ENCODE peak calls at places on chromosomes 7 and 10, in five cellular contexts. W is GM12878, S is IMR-90, X is HepG2, G is SK-N-SH. J is an unnamed sample.

GRCh38 chr7:12861070-12861469 is 173.6 kb downstream of the ARL4A start:
- DNase-seq in W (no peak), S (no peak), X (no peak), G (no peak), J (no peak)

GRCh38 chr7:140691368-140692045 is 5.0 kb upstream of the NDUFB2 start:
- DNase-seq in W (no peak), S (no peak), X (no peak), G (no peak), J (no peak)

GRCh38 chr7:93836111-93836510 is 54.4 kb downstream of the TFPI2 start:
- DNase-seq in W (no peak), S (no peak), X (no peak), G (no peak), J (no peak)

GRCh38 chr10:72158174-72158573 is 57.6 kb upstream of the ANAPC16 start:
- DNase-seq in W (no peak), S (no peak), X (no peak), G (no peak), J (no peak)

GRCh38 chr10:60576130-60577069 is 186.7 kb upstream of the ANK3 start:
- DNase-seq in W (no peak), S (no peak), X (no peak), G (no peak), J (no peak)

GRCh38 chr7:82700739-82701138 is 257.2 kb upstream of the CACNA2D1 start:
- DNase-seq in W (no peak), S (no peak), X (no peak), G (peak), J (no peak)

GRCh38 chr7:43658718-43659548 is 70.4 kb downstream of the COA1 start:
- DNase-seq in W (no peak), S (peak), X (peak), G (no peak), J (no peak)

GRCh38 chr7:64223366-64223765 is 4.9 kb upstream of the ZNF679 start:
- DNase-seq in W (no peak), S (no peak), X (no peak), G (no peak), J (no peak)

GRCh38 chr10:84659497-84660276 is 331.3 kb downstream of the CCSER2 start:
- DNase-seq in W (no peak), S (no peak), X (no peak), G (no peak), J (no peak)

GRCh38 chr7:92614586-92615237 is 24.5 kb upstream of the FAM133B start:
- DNase-seq in W (no peak), S (peak), X (no peak), G (peak), J (no peak)

GRCh38 chr7:125555921-125556320 is 626.3 kb upstream of the POT1 start:
- DNase-seq in W (no peak), S (no peak), X (no peak), G (no peak), J (no peak)

GRCh38 chr10:98006266-98006665 is 24.2 kb downstream of the CRTAC1 start:
- DNase-seq in W (no peak), S (no peak), X (no peak), G (peak), J (no peak)

GRCh38 chr7:99631311-99632109 is 14.8 kb downstream of the ZSCAN25 start:
- DNase-seq in W (no peak), S (peak), X (peak), G (no peak), J (peak)
- TF ChIP-seq SMC3 in W (no peak), S (peak), X (peak), G (no peak), J (peak)

DNA sequence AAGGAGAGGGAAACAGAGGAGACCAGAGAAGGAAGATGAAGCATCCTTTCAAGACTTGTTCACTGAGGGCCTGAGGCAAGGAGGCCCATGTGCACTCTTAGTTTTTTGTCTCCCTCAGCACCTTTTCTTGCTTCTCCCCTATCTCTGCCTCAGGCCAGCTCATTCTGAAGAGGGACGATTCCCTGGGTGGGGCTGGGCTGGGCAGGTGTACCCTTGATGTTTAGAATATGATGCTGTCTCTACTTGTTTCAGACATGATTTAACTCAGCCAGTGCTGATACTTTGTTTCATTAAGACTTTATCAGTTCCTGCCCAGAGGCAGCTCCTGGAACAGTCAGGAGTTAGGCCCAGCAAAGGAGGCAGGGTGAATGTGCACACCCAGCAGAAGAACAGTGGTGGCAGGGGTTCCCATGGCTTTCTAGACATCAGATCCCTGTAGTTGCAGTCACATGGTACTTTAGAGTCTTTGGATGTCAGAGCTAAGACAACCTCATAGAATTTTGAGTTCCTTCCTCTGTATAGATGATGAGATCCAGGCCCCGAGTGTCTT is 3.4 kb downstream of the PRXL2A start:
- DNase-seq in W (no peak), S (no peak), X (no peak), G (no peak), J (no peak)
- H3K4me2 ChIP-seq in W (no peak), S (no peak), X (peak), G (no peak), J (no peak)

GRCh38 chr10:131561897-131562296 is 250.4 kb upstream of the TCERG1L start:
- DNase-seq in W (no peak), S (no peak), X (no peak), G (no peak), J (no peak)
- TF ChIP-seq SMC3 in W (no peak), S (no peak), X (no peak), G (no peak), J (no peak)

DNA sequence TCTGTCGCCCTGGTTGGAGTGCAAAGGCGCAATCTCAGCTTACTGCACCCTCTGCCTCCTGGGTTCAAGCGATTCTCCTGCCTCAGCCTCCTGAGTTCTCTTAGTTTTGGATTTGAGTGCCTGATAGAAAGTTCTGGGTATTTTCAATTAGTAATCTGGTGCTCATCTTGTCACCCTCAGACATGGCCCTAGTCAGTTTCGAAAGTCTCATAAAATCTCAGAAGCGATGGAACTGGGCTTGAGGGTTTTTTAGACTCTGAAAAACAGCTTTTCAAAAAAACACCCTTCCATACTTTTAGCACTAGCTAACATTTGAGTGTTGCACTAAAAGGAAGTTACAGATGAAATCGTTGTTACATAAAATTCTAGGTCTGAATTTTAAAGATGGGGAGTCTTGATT is 9.4 kb upstream of the PIP4K2A start:
- DNase-seq in W (no peak), S (no peak), X (no peak), G (no peak), J (no peak)
- H3K4me2 ChIP-seq in W (peak), S (no peak), X (no peak), G (no peak), J (no peak)

GRCh38 chr7:110253083-110253482 is 837.8 kb upstream of the LRRN3 start:
- DNase-seq in W (no peak), S (peak), X (no peak), G (peak), J (no peak)
- TF ChIP-seq SMC3 in W (no peak), S (no peak), X (no peak), G (no peak), J (no peak)

DNA sequence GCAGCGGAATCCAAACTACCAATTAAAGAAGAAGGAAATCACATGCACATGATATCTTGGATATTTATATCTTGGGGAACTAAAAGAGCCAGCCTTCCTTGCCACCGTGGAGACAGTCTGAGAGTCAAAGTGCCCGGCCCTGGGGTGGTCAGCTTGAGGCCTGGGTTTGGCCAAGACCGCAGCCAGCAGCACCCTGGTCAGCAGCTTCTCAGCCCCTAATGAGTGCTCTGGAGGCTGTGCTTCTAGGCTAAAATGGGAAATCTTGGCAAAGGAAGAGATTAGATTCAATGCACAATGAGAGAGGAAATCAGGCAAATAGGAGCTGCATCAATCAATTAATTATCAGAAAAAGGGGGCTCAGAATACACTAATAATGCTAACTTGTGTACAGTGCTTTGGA is 589.4 kb downstream of the NRG3 start:
- DNase-seq in W (no peak), S (no peak), X (no peak), G (no peak), J (no peak)
- H3K4me2 ChIP-seq in W (no peak), S (no peak), X (no peak), G (no peak), J (no peak)

DNA sequence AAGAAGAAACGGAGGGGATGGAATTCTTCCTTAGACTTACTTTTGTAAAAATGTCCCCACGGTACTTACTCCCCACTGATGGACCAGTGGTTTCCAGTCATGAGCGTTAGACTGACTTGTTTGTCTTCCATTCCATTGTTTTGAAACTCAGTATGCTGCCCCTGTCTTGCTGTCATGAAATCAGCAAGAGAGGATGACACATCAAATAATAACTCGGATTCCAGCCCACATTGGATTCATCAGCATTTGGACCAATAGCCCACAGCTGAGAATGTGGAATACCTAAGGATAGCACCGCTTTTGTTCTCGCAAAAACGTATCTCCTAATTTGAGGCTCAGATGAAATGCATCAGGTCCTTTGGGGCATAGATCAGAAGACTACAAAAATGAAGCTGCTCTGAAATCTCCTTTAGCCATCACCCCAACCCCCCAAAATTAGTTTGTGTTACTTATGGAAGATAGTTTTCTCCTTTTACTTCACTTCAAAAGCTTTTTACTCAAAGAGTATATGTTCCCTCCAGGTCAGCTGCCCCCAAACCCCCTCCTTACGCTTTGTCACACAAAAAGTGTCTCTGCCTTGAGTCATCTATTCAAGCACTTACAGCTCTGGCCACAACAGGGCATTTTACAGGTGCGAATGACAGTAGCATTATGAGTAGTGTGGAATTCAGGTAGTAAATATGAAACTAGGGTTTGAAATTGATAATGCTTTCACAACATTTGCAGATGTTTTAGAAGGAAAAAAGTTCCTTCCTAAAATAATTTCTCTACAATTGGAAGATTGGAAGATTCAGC is 158.7 kb upstream of the LANCL2 start:
- DNase-seq in W (no peak), S (peak), X (no peak), G (no peak), J (no peak)
- TF ChIP-seq SMC3 in W (no peak), S (no peak), X (no peak), G (no peak), J (no peak)

GRCh38 chr10:57627642-57628178 is 640.0 kb downstream of the IPMK start:
- DNase-seq in W (no peak), S (no peak), X (no peak), G (no peak), J (no peak)
- H3K4me2 ChIP-seq in W (no peak), S (no peak), X (no peak), G (no peak), J (no peak)

DNA sequence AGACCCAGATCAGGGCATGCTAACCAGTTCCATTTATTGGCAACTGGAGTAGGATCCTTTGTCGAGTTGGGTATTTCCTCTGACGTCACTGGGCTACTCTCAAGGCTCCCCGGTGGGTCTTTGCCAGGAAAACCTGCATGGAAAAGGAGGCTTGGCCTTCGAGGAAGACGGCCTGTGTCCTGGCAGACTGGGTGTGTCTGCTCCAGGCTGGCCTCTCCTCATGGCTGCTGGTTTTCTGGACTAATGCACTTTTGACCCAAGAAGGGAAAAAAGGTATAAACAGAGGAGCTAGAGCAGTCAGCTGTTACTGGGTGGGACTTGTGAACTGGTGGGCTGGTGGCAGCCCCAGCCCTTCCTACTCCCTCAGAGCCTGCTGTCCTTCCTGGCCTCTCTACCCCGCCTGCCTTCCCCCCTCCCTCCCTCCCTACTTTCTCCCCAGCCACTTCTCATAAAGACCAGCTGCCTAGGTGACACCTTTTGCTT is 102.0 kb upstream of the MKLN1 start:
- DNase-seq in W (no peak), S (peak), X (peak), G (no peak), J (peak)
- TF ChIP-seq SMC3 in W (no peak), S (no peak), X (no peak), G (no peak), J (no peak)

J was measured in A549.